ENCODE peak calls at places on chromosomes 12 and 14, in nine cellular contexts. A is GM23248; T is MM.1S; E is A549; V is sigmoid colon; N is neural progenitor cell; Z is mammary epithelial cell; G is CD8-positive, alpha-beta T cell; M is psoas muscle. Q is an unnamed sample.
A peak's percentile ranks its signal among the peaks of the same experiment; 100 is the strongest.

GRCh38 chr14:50943261-50943942 is 881 bp downstream of the PYGL start:
- DNase-seq in A (peak; percentile 54), T (no peak), E (peak; percentile 78), V (peak; percentile 90), N (peak; percentile 87), Z (no peak), G (no peak), M (peak; percentile 74), Q (peak; percentile 43)

GRCh38 chr12:96130396-96131059 is 63.6 kb upstream of the ELK3 start:
- DNase-seq in A (no peak), T (no peak), E (no peak), V (no peak), N (no peak), Z (no peak), G (no peak), M (no peak), Q (no peak)

GRCh38 chr14:100031506-100032281 is 33.5 kb upstream of the EVL start:
- DNase-seq in A (peak; percentile 100), T (no peak), E (peak; percentile 91), V (peak; percentile 80), N (no peak), Z (peak; percentile 97), G (no peak), M (no peak), Q (peak; percentile 99)

GRCh38 chr12:2959194-2959507 is at the start of gene TEAD4:
- DNase-seq in A (peak; percentile 88), T (peak; percentile 27), E (peak; percentile 89), V (peak; percentile 74), N (peak; percentile 96), Z (peak; percentile 75), G (no peak), M (peak; percentile 73), Q (peak; percentile 89)

GRCh38 chr12:66269757-66270383 is 32.4 kb upstream of the HELB start:
- DNase-seq in A (peak; percentile 79), T (peak; percentile 74), E (peak; percentile 53), V (no peak), N (peak; percentile 78), Z (peak; percentile 48), G (peak; percentile 13), M (no peak), Q (peak; percentile 83)

GRCh38 chr12:6771091-6771495 is 1.2 kb upstream of the LAG3 start:
- DNase-seq in A (no peak), T (no peak), E (no peak), V (peak; percentile 85), N (no peak), Z (no peak), G (no peak), M (no peak), Q (no peak)

GRCh38 chr12:5247144-5247543 is 184.8 kb upstream of the NTF3 start:
- DNase-seq in A (no peak), T (no peak), E (no peak), V (no peak), N (no peak), Z (no peak), G (no peak), M (no peak), Q (no peak)

GRCh38 chr14:32364941-32365340 is 35.8 kb downstream of the AKAP6 start:
- DNase-seq in A (peak; percentile 41), T (peak; percentile 18), E (no peak), V (no peak), N (no peak), Z (no peak), G (no peak), M (no peak), Q (no peak)

GRCh38 chr14:68576031-68576430 is 216.8 kb downstream of the ZFP36L1 start:
- DNase-seq in A (peak; percentile 47), T (no peak), E (no peak), V (no peak), N (no peak), Z (no peak), G (no peak), M (no peak), Q (no peak)

GRCh38 chr14:68573126-68573525 is 219.7 kb downstream of the ZFP36L1 start:
- DNase-seq in A (no peak), T (no peak), E (no peak), V (peak; percentile 36), N (no peak), Z (no peak), G (no peak), M (no peak), Q (no peak)

GRCh38 chr14:68576496-68577244 is 216.2 kb downstream of the ZFP36L1 start:
- DNase-seq in A (peak; percentile 64), T (no peak), E (peak; percentile 95), V (no peak), N (no peak), Z (peak; percentile 52), G (no peak), M (no peak), Q (peak; percentile 34)

GRCh38 chr14:68574461-68574860 is 218.4 kb downstream of the ZFP36L1 start:
- DNase-seq in A (no peak), T (no peak), E (no peak), V (no peak), N (no peak), Z (no peak), G (no peak), M (no peak), Q (no peak)

DNA sequence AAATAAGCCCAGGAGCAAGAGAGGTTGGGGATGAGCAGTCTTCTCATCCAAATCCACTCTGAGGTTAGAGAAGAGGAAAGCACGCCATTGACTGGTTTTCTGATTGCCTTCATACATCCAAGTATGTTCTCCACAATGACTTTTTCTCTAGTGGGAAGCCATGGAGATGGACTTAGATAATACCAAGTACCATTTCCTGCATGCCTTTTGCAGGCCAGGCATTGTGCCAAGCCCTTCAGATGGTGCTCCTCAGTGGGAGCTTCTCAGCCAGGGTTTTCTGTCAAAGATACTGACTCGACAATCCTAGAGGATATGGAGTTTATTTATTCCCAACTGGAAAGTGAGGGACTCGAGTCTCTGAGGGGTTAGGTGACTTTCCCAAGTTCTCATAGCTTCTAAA is 218.0 kb downstream of the ZFP36L1 start:
- DNase-seq in A (peak; percentile 42), T (no peak), E (no peak), V (no peak), N (no peak), Z (no peak), G (no peak), M (no peak), Q (no peak)
- H3K4me1 ChIP-seq in A (peaks cover 38% of the 10 kb centered on the region), T (no peaks in the 10 kb centered on the region), E (peaks cover 41% of the 10 kb centered on the region), V (peaks cover 5% of the 10 kb centered on the region), N (peaks cover 32% of the 10 kb centered on the region), Z (peaks cover 40% of the 10 kb centered on the region), G (no peaks in the 10 kb centered on the region), M (peaks cover 10% of the 10 kb centered on the region), Q (peaks cover 38% of the 10 kb centered on the region)

GRCh38 chr14:104351849-104352492 is 213.6 kb downstream of the KIF26A start:
- DNase-seq in A (no peak), T (no peak), E (no peak), V (no peak), N (no peak), Z (no peak), G (no peak), M (no peak), Q (no peak)

GRCh38 chr14:104352493-104353220 is 214.3 kb downstream of the KIF26A start:
- DNase-seq in A (no peak), T (no peak), E (no peak), V (peak; percentile 19), N (no peak), Z (no peak), G (peak; percentile 1), M (no peak), Q (no peak)

GRCh38 chr14:104350463-104351185 is 212.2 kb downstream of the KIF26A start:
- DNase-seq in A (no peak), T (no peak), E (no peak), V (peak; percentile 74), N (no peak), Z (no peak), G (no peak), M (no peak), Q (peak; percentile 1)

GRCh38 chr14:104348741-104349140 is 210.4 kb downstream of the KIF26A start:
- DNase-seq in A (no peak), T (no peak), E (no peak), V (peak; percentile 53), N (no peak), Z (no peak), G (no peak), M (no peak), Q (no peak)

GRCh38 chr14:104349950-104350349 is 211.6 kb downstream of the KIF26A start:
- DNase-seq in A (no peak), T (no peak), E (no peak), V (peak; percentile 54), N (no peak), Z (no peak), G (no peak), M (no peak), Q (no peak)
- H3K9me3 ChIP-seq in A (no peaks in the 10 kb centered on the region), T (no peaks in the 10 kb centered on the region), E (peaks cover 6% of the 10 kb centered on the region), V (no peaks in the 10 kb centered on the region), N (no peaks in the 10 kb centered on the region), Z (peaks cover 16% of the 10 kb centered on the region), G (no peaks in the 10 kb centered on the region), M (no peaks in the 10 kb centered on the region), Q (peaks cover 8% of the 10 kb centered on the region)

GRCh38 chr12:120260607-120261006 is 4.9 kb downstream of the PXN start:
- DNase-seq in A (no peak), T (no peak), E (no peak), V (no peak), N (no peak), Z (no peak), G (no peak), M (no peak), Q (no peak)

GRCh38 chr12:120257041-120257821 is 8.3 kb downstream of the PXN start:
- DNase-seq in A (peak; percentile 97), T (no peak), E (no peak), V (peak; percentile 83), N (no peak), Z (peak; percentile 72), G (no peak), M (peak; percentile 79), Q (peak; percentile 92)

GRCh38 chr12:120258323-120258896 is 7.1 kb downstream of the PXN start:
- DNase-seq in A (no peak), T (no peak), E (no peak), V (no peak), N (no peak), Z (no peak), G (no peak), M (no peak), Q (no peak)

GRCh38 chr12:120261951-120262851 is 3.3 kb downstream of the PXN start:
- DNase-seq in A (peak; percentile 58), T (no peak), E (peak; percentile 74), V (peak; percentile 76), N (no peak), Z (peak; percentile 96), G (peak; percentile 27), M (no peak), Q (no peak)

DNA sequence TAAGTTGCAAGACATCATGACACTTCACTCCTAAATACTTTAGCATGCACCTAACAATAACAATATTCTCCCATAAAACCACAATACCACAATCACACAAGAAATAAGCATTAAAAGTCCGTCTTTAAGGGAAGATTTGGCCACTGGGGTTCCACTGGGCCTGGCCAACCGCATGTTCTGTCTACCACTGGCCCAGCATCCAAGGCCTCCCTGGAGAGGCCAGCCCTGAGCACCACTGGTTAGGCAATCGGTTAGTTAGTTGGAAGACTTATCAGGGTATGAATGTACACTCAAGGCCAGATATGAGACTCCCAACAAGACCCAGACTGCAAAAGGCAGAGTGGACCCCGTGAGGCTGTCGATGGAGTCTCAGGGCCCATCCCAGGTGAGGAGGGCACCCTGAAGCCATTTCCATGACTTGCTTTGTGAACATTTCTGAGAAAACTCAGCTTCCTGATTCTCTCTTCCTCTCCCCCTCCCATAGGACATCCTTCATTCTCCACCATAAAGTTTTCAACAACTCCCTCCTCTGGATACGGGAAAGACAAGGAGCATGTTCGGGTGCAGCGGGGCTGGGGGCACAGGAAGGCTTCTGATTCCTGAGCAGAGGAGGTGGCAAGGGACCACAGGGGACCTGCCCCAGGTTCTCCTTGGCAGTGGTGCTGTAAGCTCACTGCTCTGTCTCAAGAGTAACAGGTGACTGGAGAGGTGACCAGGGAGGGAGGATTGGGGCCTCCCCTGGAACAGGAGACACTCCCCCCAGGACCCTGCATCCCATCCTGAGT is 5.9 kb downstream of the PXN start:
- DNase-seq in A (peak; percentile 71), T (no peak), E (no peak), V (peak; percentile 80), N (no peak), Z (no peak), G (no peak), M (peak; percentile 76), Q (no peak)
- H3K4me1 ChIP-seq in A (peaks cover 69% of the 10 kb centered on the region), T (no peaks in the 10 kb centered on the region), E (peaks cover 76% of the 10 kb centered on the region), V (peaks cover 96% of the 10 kb centered on the region), N (peaks cover 15% of the 10 kb centered on the region), Z (peaks cover 64% of the 10 kb centered on the region), G (peaks cover 89% of the 10 kb centered on the region), M (peaks cover 80% of the 10 kb centered on the region), Q (peaks cover 77% of the 10 kb centered on the region)

GRCh38 chr12:132345555-132346200 is 16.3 kb upstream of the GALNT9 start:
- DNase-seq in A (no peak), T (no peak), E (no peak), V (no peak), N (peak; percentile 27), Z (no peak), G (no peak), M (no peak), Q (no peak)

GRCh38 chr12:132346496-132347470 is 17.4 kb upstream of the GALNT9 start:
- DNase-seq in A (no peak), T (no peak), E (no peak), V (no peak), N (no peak), Z (no peak), G (no peak), M (peak; percentile 34), Q (no peak)

GRCh38 chr12:132344181-132344580 is 14.8 kb upstream of the GALNT9 start:
- DNase-seq in A (no peak), T (no peak), E (no peak), V (no peak), N (peak; percentile 21), Z (no peak), G (no peak), M (no peak), Q (no peak)

GRCh38 chr12:132344601-132345000 is 15.2 kb upstream of the GALNT9 start:
- DNase-seq in A (no peak), T (no peak), E (no peak), V (no peak), N (no peak), Z (no peak), G (no peak), M (no peak), Q (no peak)

DNA sequence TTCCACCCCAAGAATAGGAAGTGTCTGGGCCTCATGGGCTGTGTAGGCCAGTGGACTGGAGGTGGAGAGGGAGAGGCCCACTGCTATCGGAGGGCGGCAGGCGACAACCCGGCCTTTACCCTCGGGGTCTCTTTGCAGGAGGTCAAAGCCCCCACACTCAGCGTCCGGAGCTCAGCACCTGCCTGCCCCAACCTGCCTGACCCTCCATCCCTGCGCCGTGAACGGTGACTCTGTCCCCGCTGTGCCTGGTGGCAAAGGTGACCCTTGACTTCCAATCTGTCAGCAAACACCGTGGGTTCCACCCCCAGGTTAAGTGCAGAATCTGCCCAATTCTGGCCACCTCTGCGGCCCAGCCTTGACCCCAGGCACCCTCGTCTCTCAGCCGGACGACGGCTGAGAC is 15.7 kb upstream of the GALNT9 start:
- DNase-seq in A (no peak), T (no peak), E (no peak), V (no peak), N (no peak), Z (no peak), G (no peak), M (no peak), Q (no peak)
- H3K9me3 ChIP-seq in A (no peaks in the 10 kb centered on the region), T (no peaks in the 10 kb centered on the region), E (no peaks in the 10 kb centered on the region), V (no peaks in the 10 kb centered on the region), N (no peaks in the 10 kb centered on the region), Z (peaks cover 13% of the 10 kb centered on the region), G (no peaks in the 10 kb centered on the region), M (no peaks in the 10 kb centered on the region), Q (no peaks in the 10 kb centered on the region)